ENCODE peak calls at places on chromosomes 4 and X, in seven cellular contexts. M is tibial nerve, L is NB4, X is mammary epithelial cell, T is mucosa of descending colon, D is epithelial cell of esophagus, S is uterus. Q is an unnamed sample.

GRCh38 chr4:16329132-16329796 is 103.0 kb upstream of the TAPT1 start:
- DNase-seq in M (no peak), L (no peak), T (no peak), S (no peak), X (no peak), D (no peak), Q (no peak)

GRCh38 chrX:9538544-9539045 is 73.7 kb downstream of the TBL1X start:
- DNase-seq in D (no peak), S (no peak), L (peak), M (no peak), X (no peak), T (peak), Q (no peak)

GRCh38 chr4:118776166-118776954 is 59.6 kb downstream of the SEC24D start:
- DNase-seq in D (peak), X (peak), S (no peak), L (no peak), T (no peak), M (no peak), Q (no peak)

GRCh38 chrX:30643313-30643821 is 9.9 kb upstream of the GK start:
- DNase-seq in X (no peak), T (no peak), M (no peak), D (peak), L (peak), S (no peak), Q (no peak)

GRCh38 chr4:85595796-85596559 is 121.0 kb downstream of the ARHGAP24 start:
- DNase-seq in T (no peak), S (no peak), L (no peak), X (no peak), M (no peak), D (no peak), Q (no peak)

GRCh38 chrX:19846995-19847790 is 40.2 kb downstream of the SH3KBP1 start:
- DNase-seq in T (no peak), D (peak), X (peak), L (peak), M (no peak), S (peak), Q (no peak)

GRCh38 chrX:42375080-42375479 is 402.9 kb downstream of the PPP1R2C start:
- DNase-seq in S (no peak), D (no peak), X (no peak), T (no peak), L (no peak), M (no peak), Q (no peak)

GRCh38 chrX:9352683-9353430 is 112.0 kb upstream of the TBL1X start:
- DNase-seq in X (no peak), T (no peak), S (no peak), D (peak), M (no peak), L (peak), Q (no peak)

GRCh38 chr4:112379306-112379705 is 82.1 kb downstream of the ALPK1 start:
- DNase-seq in L (no peak), M (no peak), X (no peak), S (no peak), D (no peak), T (no peak), Q (no peak)

GRCh38 chrX:119573840-119574393 is 446 bp upstream of the UBE2A start:
- DNase-seq in D (peak), L (peak), S (peak), M (no peak), X (peak), T (no peak), Q (no peak)

GRCh38 chrX:155237719-155238118 is 21.5 kb downstream of the VBP1 start:
- DNase-seq in L (no peak), M (no peak), X (no peak), D (no peak), T (no peak), S (no peak), Q (no peak)

GRCh38 chrX:37815366-37815765 is 32.0 kb downstream of the DYNLT3 start:
- DNase-seq in S (no peak), X (no peak), D (no peak), L (peak), M (no peak), T (no peak), Q (no peak)

GRCh38 chr4:187993827-187994226 is 1.7 kb upstream of the ZFP42 start:
- DNase-seq in L (peak), M (no peak), X (no peak), T (no peak), S (no peak), D (no peak), Q (no peak)

GRCh38 chr4:75673959-75674328 is 733 bp upstream of the G3BP2 start:
- DNase-seq in T (no peak), S (no peak), L (no peak), X (no peak), D (no peak), M (no peak), Q (no peak)

GRCh38 chr4:96009720-96010119 is 169.8 kb downstream of the PDHA2 start:
- DNase-seq in L (no peak), M (no peak), T (no peak), D (peak), X (peak), S (no peak), Q (no peak)

GRCh38 chr4:139331185-139331584 is 28.9 kb upstream of the NDUFC1 start:
- DNase-seq in T (no peak), M (no peak), D (peak), L (no peak), S (no peak), X (peak), Q (no peak)

GRCh38 chr4:144873591-144873990 is 224.4 kb downstream of the ANAPC10 start:
- DNase-seq in S (no peak), D (no peak), X (no peak), L (no peak), T (no peak), M (no peak), Q (no peak)

GRCh38 chr4:148857234-148857972 is 415.2 kb upstream of the NR3C2 start:
- DNase-seq in S (no peak), M (no peak), X (peak), L (no peak), D (peak), T (no peak), Q (no peak)

GRCh38 chrX:150269613-150270254 is 93.4 kb upstream of the MAMLD1 start:
- DNase-seq in X (no peak), T (no peak), M (no peak), S (no peak), D (no peak), L (no peak), Q (no peak)

DNA sequence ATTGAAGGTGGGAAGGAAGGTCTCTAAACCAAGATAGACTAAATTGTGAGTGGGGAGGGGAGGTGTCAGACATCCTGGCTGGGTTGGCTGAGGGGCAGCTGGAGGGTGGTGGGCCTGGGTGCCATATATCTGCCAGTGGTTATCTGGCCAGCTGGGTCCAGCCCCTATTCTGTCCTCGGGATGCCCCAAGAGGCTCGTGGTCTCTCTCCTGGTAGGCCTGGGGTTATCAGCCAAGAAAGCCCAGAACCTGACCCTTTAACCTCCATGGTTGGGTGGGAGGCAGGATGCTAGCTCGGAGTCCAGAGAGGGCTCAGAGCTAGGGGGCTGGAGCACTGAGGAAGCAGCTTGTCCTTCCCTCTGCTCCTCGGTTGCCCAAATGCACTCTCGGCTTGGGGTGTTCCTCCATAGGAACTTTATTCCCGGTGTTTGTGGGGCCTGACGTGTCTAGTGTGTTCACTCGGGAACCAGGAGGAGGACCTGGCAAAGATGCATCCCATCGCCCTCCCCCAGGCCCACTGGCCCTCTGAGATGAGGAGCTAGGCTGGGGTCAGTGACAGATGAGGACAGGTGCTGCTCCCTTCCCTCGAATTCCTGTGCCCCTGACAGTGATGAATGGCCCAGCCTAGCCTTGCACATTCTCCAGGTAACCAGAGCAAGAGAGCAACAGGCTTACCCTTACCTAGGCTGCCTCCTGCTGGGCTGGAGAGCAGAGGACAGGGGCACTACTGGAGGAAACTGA is 5.2 kb upstream of the EFNB1 start:
- DNase-seq in D (no peak), T (no peak), M (no peak), X (no peak), L (no peak), S (no peak), Q (no peak)
- TF ChIP-seq CTCF in D (peak), T (no peak), M (no peak), X (no peak), L (no peak), S (no peak), Q (no peak)

GRCh38 chr4:174505892-174506291 is 16.4 kb downstream of the HPGD start:
- DNase-seq in S (no peak), D (peak), L (no peak), T (no peak), X (peak), M (no peak), Q (no peak)

GRCh38 chr4:174505012-174505411 is 17.3 kb downstream of the HPGD start:
- DNase-seq in M (no peak), T (no peak), S (no peak), L (no peak), D (no peak), X (no peak), Q (no peak)

GRCh38 chr4:174503079-174503724 is 19.1 kb downstream of the HPGD start:
- DNase-seq in T (no peak), L (no peak), X (peak), D (peak), S (no peak), M (no peak), Q (no peak)
- TF ChIP-seq CTCF in T (no peak), L (no peak), X (no peak), D (no peak), S (no peak), M (no peak), Q (no peak)

GRCh38 chr4:120771907-120772306 is 150.6 kb downstream of the PRDM5 start:
- DNase-seq in D (no peak), L (no peak), X (no peak), M (no peak), S (no peak), T (no peak), Q (no peak)
- TF ChIP-seq CTCF in D (no peak), L (no peak), X (no peak), M (no peak), S (no peak), T (no peak), Q (no peak)

GRCh38 chr4:155761916-155762315 is 3.1 kb downstream of the GUCY1B1 start:
- DNase-seq in M (no peak), T (no peak), L (no peak), S (no peak), D (no peak), X (no peak), Q (no peak)

GRCh38 chr4:155757745-155758265 is 1.0 kb upstream of the GUCY1B1 start:
- DNase-seq in X (no peak), M (no peak), T (no peak), L (no peak), S (no peak), D (no peak), Q (no peak)

GRCh38 chr4:155759372-155760252 is 791 bp downstream of the GUCY1B1 start:
- DNase-seq in M (peak), T (peak), X (peak), L (peak), S (peak), D (peak), Q (peak)

GRCh38 chr4:155761047-155761446 is 2.2 kb downstream of the GUCY1B1 start:
- DNase-seq in M (no peak), T (no peak), L (no peak), S (no peak), D (no peak), X (no peak), Q (no peak)

GRCh38 chr4:155758500-155759371 is at the start of gene GUCY1B1:
- DNase-seq in M (peak), L (no peak), S (peak), X (peak), T (peak), D (peak), Q (peak)
- TF ChIP-seq CTCF in M (peak), L (no peak), S (peak), X (no peak), T (no peak), D (peak), Q (no peak)

GRCh38 chr4:177256950-177257349 is 52.7 kb upstream of the NEIL3 start:
- DNase-seq in T (no peak), D (no peak), M (no peak), X (no peak), L (no peak), S (no peak), Q (no peak)
- TF ChIP-seq CTCF in T (no peak), D (no peak), M (no peak), X (no peak), L (no peak), S (no peak), Q (no peak)

GRCh38 chrX:28922106-28922505 is 334.9 kb downstream of the IL1RAPL1 start:
- DNase-seq in S (no peak), D (no peak), M (no peak), L (no peak), T (no peak), X (no peak), Q (no peak)
- TF ChIP-seq CTCF in S (no peak), D (no peak), M (no peak), L (no peak), T (no peak), X (no peak), Q (no peak)

GRCh38 chrX:38982370-38982769 is 181.1 kb downstream of the MID1IP1 start:
- DNase-seq in S (no peak), D (no peak), T (no peak), L (no peak), M (no peak), X (no peak), Q (no peak)
- TF ChIP-seq CTCF in S (no peak), D (no peak), T (no peak), L (no peak), M (no peak), X (no peak), Q (no peak)